ENCODE peak calls at places on chromosomes 12 and 14, in nine cellular contexts. G, H, T, N, O, L, A, P and U are unnamed samples.

GRCh38 chr12:96136129-96136528 is 58.0 kb upstream of the ELK3 start:
- DNase-seq in L (no peak), N (no peak), G (peak), H (no peak), A (no peak), T (no peak), P (no peak), O (no peak), U (no peak)

GRCh38 chr14:94164685-94165431 is 9.3 kb upstream of the PPP4R4 start:
- DNase-seq in O (no peak), G (no peak), T (no peak), H (peak), P (no peak), L (no peak), A (no peak), N (no peak), U (no peak)

GRCh38 chr12:53990311-53991076 is 5.5 kb downstream of the HOXC10 start:
- DNase-seq in L (no peak), H (peak), N (no peak), O (no peak), T (no peak), P (no peak), G (no peak), A (no peak), U (no peak)

GRCh38 chr12:93167841-93168492 is 209.8 kb upstream of the NUDT4 start:
- DNase-seq in P (peak), N (no peak), H (peak), L (peak), T (no peak), A (no peak), O (no peak), G (peak), U (no peak)

GRCh38 chr12:109462868-109463692 is 14.0 kb downstream of the KCTD10 start:
- DNase-seq in A (no peak), T (peak), P (peak), H (peak), N (peak), G (peak), O (peak), L (peak), U (peak)

GRCh38 chr12:50564240-50564947 is 59.6 kb downstream of the DIP2B start:
- DNase-seq in P (no peak), G (peak), A (no peak), O (no peak), L (no peak), N (no peak), T (no peak), H (no peak), U (no peak)

GRCh38 chr12:49921936-49922335 is 18.2 kb upstream of the FAIM2 start:
- DNase-seq in P (no peak), G (no peak), A (no peak), L (no peak), O (no peak), H (no peak), T (no peak), N (no peak), U (no peak)

GRCh38 chr12:86730233-86730632 is 474.0 kb upstream of the MGAT4C start:
- DNase-seq in H (no peak), T (no peak), A (no peak), O (no peak), G (no peak), P (no peak), N (no peak), L (no peak), U (no peak)

GRCh38 chr14:50615566-50615965 is 52.5 kb downstream of the SAV1 start:
- DNase-seq in G (no peak), T (no peak), O (no peak), A (no peak), P (no peak), L (no peak), H (no peak), N (no peak), U (no peak)

GRCh38 chr14:56341766-56342418 is 223.7 kb downstream of the PELI2 start:
- DNase-seq in G (peak), A (no peak), L (no peak), O (no peak), N (no peak), T (no peak), P (no peak), H (no peak), U (no peak)

GRCh38 chr12:109542014-109542413 is 31.3 kb downstream of the MMAB start:
- DNase-seq in P (no peak), N (no peak), T (peak), A (no peak), L (no peak), H (no peak), G (peak), O (no peak), U (no peak)

GRCh38 chr14:61262082-61262481 is 19.1 kb downstream of the TMEM30B start:
- DNase-seq in O (no peak), G (no peak), N (no peak), L (no peak), A (no peak), H (no peak), T (no peak), P (no peak), U (no peak)

GRCh38 chr14:21093769-21094681 is 4.4 kb downstream of the ZNF219 start:
- DNase-seq in G (no peak), L (no peak), O (no peak), H (peak), P (no peak), T (no peak), A (no peak), N (no peak), U (no peak)

DNA sequence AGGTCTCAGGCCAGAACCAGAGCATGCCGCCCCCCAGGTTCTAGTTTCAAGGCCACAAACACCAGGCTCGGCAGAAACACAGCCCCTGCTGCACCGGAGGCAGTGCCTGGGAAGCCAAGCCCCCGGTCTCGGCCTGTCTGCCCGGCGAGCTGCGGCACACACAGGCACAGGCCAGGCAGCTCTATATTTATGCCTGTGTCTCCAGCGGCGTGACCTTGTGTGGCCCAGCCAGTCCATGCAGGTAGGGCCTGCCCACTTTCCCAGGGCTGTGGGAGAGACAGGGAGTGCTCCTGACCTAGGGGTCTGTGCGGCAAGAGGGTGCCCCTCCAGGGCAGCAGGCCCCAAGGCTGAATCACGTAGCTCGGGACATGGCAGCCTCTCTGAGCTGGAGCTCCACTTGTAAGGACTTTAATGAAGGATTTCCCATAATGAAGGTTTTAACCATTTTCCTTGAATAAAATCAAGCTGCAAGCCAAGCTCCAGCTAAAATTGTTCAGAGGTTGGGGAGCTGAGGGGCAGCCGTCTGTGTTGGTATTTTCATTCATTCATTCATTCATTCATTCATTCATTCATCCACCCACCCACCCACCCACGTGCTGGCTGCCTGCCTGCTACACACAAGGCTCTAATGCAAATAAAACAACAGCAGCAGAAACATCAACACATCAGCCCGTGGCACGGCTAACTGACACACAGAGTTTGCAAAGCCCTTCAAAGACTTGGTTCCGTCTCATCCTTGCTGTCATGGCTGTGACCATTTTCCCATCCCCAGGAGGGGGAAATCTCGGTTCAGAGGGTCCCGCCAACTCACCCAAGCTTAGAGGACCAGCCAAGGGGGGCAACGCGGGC is 92.0 kb downstream of the RFLNA start:
- DNase-seq in H (no peak), O (no peak), N (no peak), G (peak), A (no peak), T (no peak), P (no peak), L (no peak), U (no peak)
- TF ChIP-seq POLR2AphosphoS5 in H (no peak), O (no peak), N (peak), G (no peak), A (no peak), T (no peak), P (no peak), L (no peak), U (no peak)

GRCh38 chr12:68078737-68079136 is 80.8 kb downstream of the IFNG start:
- DNase-seq in O (no peak), P (no peak), G (no peak), A (no peak), H (no peak), L (no peak), N (no peak), T (no peak), U (no peak)
- H3K27ac ChIP-seq in O (no peak), P (no peak), G (no peak), A (no peak), H (no peak), L (no peak), N (no peak), T (no peak), U (no peak)

DNA sequence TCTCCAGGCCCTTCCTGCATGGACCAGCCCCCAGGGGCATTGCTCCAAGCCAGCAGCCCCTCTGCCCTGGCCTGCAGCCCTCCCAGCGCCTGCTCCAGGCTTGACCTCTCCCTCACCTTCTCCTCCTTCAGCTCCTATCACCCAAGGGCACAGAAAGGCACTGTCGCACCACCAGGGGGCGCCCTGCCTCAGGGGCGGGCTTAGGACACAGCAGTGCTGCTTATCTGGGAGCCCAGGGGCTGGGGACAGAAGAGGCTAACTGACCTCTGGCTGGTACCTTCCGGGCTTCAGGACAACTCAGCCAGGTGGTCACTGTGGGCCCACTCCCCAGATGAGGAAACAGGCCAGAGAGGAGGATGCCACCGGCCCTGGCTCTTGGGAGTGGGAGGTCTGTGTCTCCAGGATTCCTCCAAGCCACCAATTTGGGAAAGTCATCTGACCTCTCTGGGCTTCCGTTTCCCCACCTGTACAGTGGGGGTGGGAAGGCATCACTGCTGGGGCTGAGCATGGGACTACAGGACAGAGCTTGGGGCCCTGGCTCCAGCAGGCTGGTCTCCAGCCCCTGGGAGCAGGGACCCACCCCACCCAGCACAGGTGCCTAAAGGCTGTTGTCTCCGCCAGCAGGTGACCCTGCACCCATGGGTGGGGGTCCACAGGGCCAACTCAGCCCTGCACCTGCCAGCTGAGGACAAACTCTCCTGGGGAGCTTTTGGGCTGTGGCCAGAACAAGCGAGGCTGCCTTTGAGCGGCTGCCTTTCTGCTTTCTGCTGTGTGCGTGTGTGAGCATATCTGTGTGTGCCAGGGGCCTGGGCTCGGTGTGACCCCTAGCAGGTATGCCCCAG is 25.5 kb upstream of the GPR132 start:
- DNase-seq in A (peak), H (peak), T (peak), N (peak), O (peak), P (peak), G (peak), L (peak), U (peak)
- TF ChIP-seq CTCF in A (peak), H (peak), T (peak), N (peak), O (peak), P (peak), G (peak), L (peak), U (peak)

DNA sequence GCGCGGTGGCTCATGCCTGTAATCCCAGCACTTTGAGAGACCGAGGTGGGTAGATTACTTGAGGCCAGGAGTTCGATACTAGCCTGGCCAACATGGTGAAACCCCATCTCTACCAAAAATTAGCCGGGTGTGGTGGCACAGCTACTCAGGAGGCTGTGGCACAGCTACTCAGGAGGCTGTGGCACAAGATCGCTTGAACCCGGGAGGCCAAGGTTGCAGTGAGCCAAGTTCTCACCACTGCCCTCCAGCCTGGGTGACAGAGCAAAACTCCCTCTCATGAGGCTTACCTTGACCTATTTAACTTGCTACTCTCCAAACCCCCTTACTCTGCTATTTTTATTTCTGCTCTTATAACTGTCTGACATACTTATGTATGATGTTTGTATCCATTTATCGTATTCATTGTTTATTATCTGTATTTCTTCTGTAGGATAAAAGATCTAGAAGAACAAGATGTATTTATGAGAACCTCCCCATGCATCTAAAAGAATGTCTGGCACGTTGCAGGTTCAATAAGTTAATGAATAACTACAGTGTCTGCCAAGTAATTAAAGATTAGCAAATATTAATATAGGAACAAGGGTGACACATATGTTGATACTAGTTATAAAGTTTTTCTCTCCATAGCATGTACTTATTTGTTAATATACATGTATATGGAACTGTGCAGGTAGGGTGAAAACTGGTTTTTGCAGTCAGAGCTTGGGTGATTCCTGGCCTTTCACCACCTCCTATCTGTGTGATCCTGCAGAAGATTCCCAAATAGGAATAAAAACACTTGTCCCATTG is 15.5 kb upstream of the TMPO start:
- DNase-seq in T (no peak), P (no peak), O (no peak), A (no peak), L (no peak), N (no peak), G (no peak), H (no peak), U (no peak)
- TF ChIP-seq POLR2AphosphoS5 in T (no peak), P (no peak), O (no peak), A (no peak), L (no peak), N (no peak), G (no peak), H (no peak), U (no peak)

GRCh38 chr12:132634411-132634990 is 15.9 kb downstream of the P2RX2 start:
- DNase-seq in A (no peak), G (no peak), N (peak), T (no peak), H (no peak), P (no peak), O (no peak), L (no peak), U (no peak)
- H3K27ac ChIP-seq in A (no peak), G (no peak), N (no peak), T (no peak), H (no peak), P (no peak), O (no peak), L (no peak), U (no peak)

DNA sequence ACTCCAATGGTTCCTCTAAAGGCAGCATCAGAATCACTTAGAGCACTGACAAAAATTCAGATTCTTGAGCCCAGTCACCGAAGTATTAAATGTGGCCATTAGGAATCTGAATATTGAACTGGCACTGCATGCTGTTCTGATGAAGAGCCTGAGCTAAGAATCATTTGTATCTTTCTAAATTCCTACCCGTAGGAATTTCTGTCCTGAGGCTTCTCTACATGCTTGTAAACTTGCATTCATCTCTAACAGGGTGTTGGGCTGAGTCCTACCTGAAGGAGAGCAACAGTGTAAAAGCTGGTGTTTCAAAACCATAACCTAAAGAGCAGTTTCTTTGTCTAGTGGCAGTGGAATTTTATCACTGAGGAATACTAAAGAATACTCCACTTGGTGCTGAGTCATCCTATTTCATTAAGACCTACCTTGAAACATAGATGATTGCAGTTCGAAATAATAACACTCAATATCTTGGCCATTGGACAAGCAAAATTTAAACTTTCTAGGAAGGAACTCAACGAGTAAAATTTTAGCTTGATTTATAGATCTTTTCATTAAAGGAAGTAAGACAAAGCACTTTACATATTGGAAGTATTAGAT is 35.5 kb upstream of the C12orf75 start:
- DNase-seq in T (no peak), N (no peak), P (no peak), G (no peak), A (no peak), O (no peak), L (no peak), H (no peak), U (no peak)
- TF ChIP-seq CTCF in T (no peak), N (no peak), P (no peak), G (no peak), A (no peak), O (no peak), L (no peak), H (no peak), U (no peak)

DNA sequence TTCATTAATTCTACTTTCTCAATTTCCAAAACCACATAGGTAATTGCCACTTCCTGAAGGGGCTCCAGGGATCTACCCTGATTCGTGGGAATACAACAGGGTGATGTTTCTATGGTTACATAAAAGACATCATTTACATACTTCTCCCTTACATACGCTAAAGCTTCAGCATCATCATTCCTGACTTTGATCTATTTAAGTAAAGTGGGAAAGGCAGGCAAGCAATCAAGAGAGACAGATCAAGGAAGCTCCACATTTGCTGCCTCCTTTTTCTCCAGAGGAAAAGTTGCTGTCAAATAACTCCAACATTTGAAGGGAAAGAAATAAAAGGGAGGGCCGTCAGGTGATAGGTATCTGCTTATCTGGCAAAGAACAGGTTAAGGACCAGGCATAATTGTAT is 118.9 kb upstream of the SINHCAF start:
- DNase-seq in O (no peak), A (no peak), L (no peak), H (peak), T (no peak), N (no peak), G (no peak), P (no peak), U (no peak)
- TF ChIP-seq POLR2AphosphoS5 in O (no peak), A (no peak), L (no peak), H (no peak), T (no peak), N (no peak), G (no peak), P (no peak), U (no peak)

GRCh38 chr12:94377599-94377998 is 82.1 kb downstream of the CEP83 start:
- DNase-seq in O (no peak), H (no peak), A (no peak), G (no peak), L (no peak), N (no peak), T (no peak), P (no peak), U (no peak)

GRCh38 chr12:94384030-94384429 is 75.6 kb downstream of the CEP83 start:
- DNase-seq in A (no peak), O (no peak), P (no peak), L (no peak), N (no peak), H (no peak), G (no peak), T (no peak), U (no peak)

GRCh38 chr12:94380507-94380906 is 79.2 kb downstream of the CEP83 start:
- DNase-seq in T (no peak), N (no peak), A (no peak), H (no peak), O (no peak), P (peak), L (no peak), G (no peak), U (no peak)

GRCh38 chr12:94374124-94374523 is 85.5 kb downstream of the CEP83 start:
- DNase-seq in O (no peak), P (no peak), L (no peak), H (no peak), T (no peak), G (no peak), N (no peak), A (no peak), U (no peak)

DNA sequence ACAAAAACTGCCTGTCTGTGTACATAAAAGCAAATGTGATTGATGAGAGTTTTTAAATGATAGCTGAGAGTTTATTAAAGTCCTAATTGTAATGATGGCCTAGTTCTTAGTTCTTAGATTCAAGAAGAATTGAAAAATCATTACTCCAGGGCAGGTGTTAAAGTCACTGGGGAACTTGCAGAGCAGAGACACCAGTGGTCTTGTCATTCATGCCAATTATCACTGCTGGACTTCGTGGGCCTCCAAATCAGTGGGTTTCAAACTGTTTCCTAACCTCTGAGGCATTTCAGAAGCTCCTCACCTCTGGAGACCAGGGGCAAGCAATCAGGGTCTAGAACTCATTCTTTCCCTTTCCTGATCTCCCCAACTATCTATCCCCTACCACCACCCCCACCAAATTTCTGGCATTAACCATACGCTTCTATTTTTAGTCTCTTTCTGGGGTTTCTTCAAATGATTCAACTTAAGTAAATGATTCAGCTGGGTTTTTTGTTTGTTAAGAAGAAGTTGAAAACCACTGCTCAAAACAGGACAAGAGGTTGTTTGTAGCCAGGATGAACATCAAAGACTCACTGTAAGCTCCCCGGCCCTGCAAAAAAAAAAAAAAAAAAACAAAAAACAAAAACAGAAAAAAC is 80.1 kb downstream of the CEP83 start:
- DNase-seq in G (no peak), O (no peak), A (no peak), L (no peak), P (peak), N (no peak), H (no peak), T (no peak), U (no peak)
- H3K27ac ChIP-seq in G (no peak), O (no peak), A (no peak), L (no peak), P (no peak), N (no peak), H (no peak), T (no peak), U (no peak)